ENCODE peak calls at places on chromosomes 4 and X, in six cellular contexts. U is cardiac muscle cell, D is cardiac fibroblast, P is brain microvascular endothelial cell, E is body of pancreas, T is ovary. R is an unnamed sample.

GRCh38 chr4:169064281-169064680 is 54.2 kb upstream of the CBR4 start:
- DNase-seq in D (no peak), E (no peak), T (no peak), P (no peak), U (no peak), R (no peak)

GRCh38 chr4:40182979-40183378 is 13.9 kb upstream of the RHOH start:
- DNase-seq in T (no peak), E (no peak), U (no peak), D (no peak), P (no peak), R (no peak)

GRCh38 chr4:99875073-99875472 is 19.2 kb downstream of the LAMTOR3 start:
- DNase-seq in T (no peak), U (no peak), P (no peak), D (no peak), E (no peak), R (no peak)

GRCh38 chr4:8191136-8191747 is 7.8 kb upstream of the SH3TC1 start:
- DNase-seq in P (peak), E (peak), T (peak), U (no peak), D (peak), R (peak)

GRCh38 chrX:132216806-132217202 is 2.4 kb downstream of the RAP2C start:
- DNase-seq in U (no peak), P (no peak), E (no peak), T (no peak), D (peak), R (peak)

GRCh38 chrX:131762802-131763234 is 218.9 kb downstream of the OR13H1 start:
- DNase-seq in E (peak), P (peak), T (peak), U (no peak), D (no peak), R (peak)

GRCh38 chr4:158500054-158500453 is 21.6 kb upstream of the RXFP1 start:
- DNase-seq in E (no peak), D (no peak), T (no peak), P (no peak), U (no peak), R (no peak)

GRCh38 chr4:40149960-40150385 is 46.9 kb upstream of the RHOH start:
- DNase-seq in T (peak), P (peak), U (peak), D (peak), E (peak), R (peak)

GRCh38 chr4:105620640-105621323 is 68.4 kb downstream of the ARHGEF38 start:
- DNase-seq in P (peak), T (no peak), D (peak), E (peak), U (no peak), R (peak)

GRCh38 chr4:8289151-8289750 is 19.7 kb downstream of the HTRA3 start:
- DNase-seq in D (no peak), T (peak), E (no peak), U (no peak), P (no peak), R (no peak)

GRCh38 chrX:86946569-86946968 is 571.0 kb upstream of the KLHL4 start:
- DNase-seq in E (no peak), D (peak), P (peak), U (peak), T (no peak), R (peak)

GRCh38 chr4:9870165-9870564 is 88.7 kb downstream of the DRD5 start:
- DNase-seq in D (no peak), U (no peak), T (no peak), P (no peak), E (no peak), R (no peak)

GRCh38 chr4:141347738-141348524 is 127.2 kb downstream of the ZNF330 start:
- DNase-seq in T (no peak), U (no peak), D (peak), E (no peak), P (no peak), R (peak)

GRCh38 chrX:54045563-54046228 is 1.4 kb upstream of the PHF8 start:
- DNase-seq in P (no peak), U (no peak), T (no peak), D (no peak), E (no peak), R (peak)

GRCh38 chr4:40455340-40455902 is 120.3 kb downstream of the CHRNA9 start:
- DNase-seq in P (no peak), T (no peak), D (peak), U (no peak), E (peak), R (no peak)

GRCh38 chr4:159382875-159383568 is 280.1 kb downstream of the RAPGEF2 start:
- DNase-seq in P (no peak), U (no peak), E (no peak), T (no peak), D (peak), R (no peak)

GRCh38 chr4:8267077-8267476 is 2.5 kb upstream of the HTRA3 start:
- DNase-seq in P (no peak), T (peak), U (peak), E (peak), D (peak), R (peak)

GRCh38 chr4:186605261-186605865 is 50.0 kb upstream of the MTNR1A start:
- DNase-seq in E (no peak), U (no peak), T (no peak), D (no peak), P (no peak), R (no peak)

GRCh38 chr4:16862688-16863087 is 35.8 kb downstream of the LDB2 start:
- DNase-seq in T (no peak), E (no peak), U (no peak), P (no peak), D (no peak), R (no peak)

GRCh38 chr4:111849726-111850284 is 295.4 kb upstream of the FAM241A start:
- DNase-seq in T (no peak), P (no peak), D (no peak), U (no peak), E (no peak), R (no peak)

GRCh38 chr4:2535386-2536192 is 858 bp upstream of the FAM193A start:
- DNase-seq in T (peak), U (peak), D (peak), P (no peak), E (peak), R (peak)

GRCh38 chrX:78123190-78123589 is 16.3 kb downstream of the TAF9B start:
- DNase-seq in D (no peak), U (no peak), E (no peak), T (no peak), P (peak), R (no peak)

GRCh38 chrX:151970661-151971060 is 3.8 kb downstream of the GABRE start:
- DNase-seq in D (peak), U (no peak), P (peak), T (peak), E (peak), R (no peak)

GRCh38 chr4:528296-528695 is 29.3 kb downstream of the PIGG start:
- DNase-seq in P (no peak), T (no peak), E (no peak), D (no peak), U (no peak), R (no peak)

GRCh38 chr4:15926486-15926885 is 12.1 kb downstream of the FGFBP1 start:
- DNase-seq in P (no peak), E (no peak), T (no peak), D (peak), U (no peak), R (no peak)

GRCh38 chr4:4693258-4693657 is 151.4 kb upstream of the STX18 start:
- DNase-seq in P (no peak), U (no peak), E (no peak), D (peak), T (no peak), R (peak)

GRCh38 chr4:15928883-15929282 is 9.7 kb downstream of the FGFBP1 start:
- DNase-seq in E (no peak), P (no peak), U (no peak), D (no peak), T (no peak), R (no peak)

GRCh38 chr4:150570123-150570522 is 11.8 kb upstream of the MAB21L2 start:
- DNase-seq in U (no peak), D (no peak), P (no peak), T (no peak), E (no peak), R (no peak)

GRCh38 chr4:87066403-87067119 is 131.8 kb downstream of the AFF1 start:
- DNase-seq in E (no peak), T (no peak), P (no peak), U (peak), D (no peak), R (no peak)

GRCh38 chr4:113820164-113820563 is 58.6 kb upstream of the CAMK2D start:
- DNase-seq in E (no peak), U (no peak), P (no peak), T (no peak), D (no peak), R (no peak)

GRCh38 chr4:47830263-47831025 is 7.4 kb downstream of the CORIN start:
- DNase-seq in D (no peak), E (no peak), T (no peak), P (no peak), U (no peak), R (no peak)

GRCh38 chr4:89300060-89300459 is 7.5 kb downstream of the GPRIN3 start:
- DNase-seq in P (no peak), E (no peak), D (no peak), T (no peak), U (no peak), R (no peak)
- H3K4me3 ChIP-seq in P (no peak), E (no peak), D (no peak), T (no peak), U (no peak), R (no peak)

DNA sequence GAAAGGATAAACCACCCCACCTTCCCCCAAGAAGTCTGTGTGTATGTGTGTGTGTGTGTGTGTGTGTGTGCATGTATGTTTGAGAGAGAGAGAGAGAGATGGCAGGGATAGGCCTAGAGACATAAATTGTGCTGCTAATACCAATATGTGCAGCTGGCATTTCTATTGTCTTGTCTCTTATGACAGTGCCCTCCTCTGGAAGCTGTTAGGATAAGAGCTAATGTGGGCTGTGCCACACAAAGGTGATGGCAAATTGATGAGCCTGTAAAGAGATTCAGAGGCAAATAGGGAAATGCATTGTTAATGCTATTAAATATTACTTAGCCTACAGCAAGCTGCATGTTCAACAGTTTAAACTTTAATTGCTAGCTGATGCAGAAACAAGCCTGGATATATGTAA is 332.0 kb downstream of the NKX6-1 start:
- DNase-seq in E (no peak), U (no peak), P (no peak), D (no peak), T (no peak), R (no peak)
- TF ChIP-seq CTCF in E (no peak), U (no peak), P (no peak), D (no peak), T (no peak), R (no peak)

GRCh38 chrX:12792711-12793110 is 1.5 kb downstream of the PRPS2 start:
- DNase-seq in E (no peak), U (no peak), D (no peak), P (no peak), T (no peak), R (no peak)
- H3K4me3 ChIP-seq in E (no peak), U (no peak), D (no peak), P (no peak), T (no peak), R (peak)

GRCh38 chr4:77820836-77821561 is 1.8 kb upstream of the CNOT6L start:
- DNase-seq in P (no peak), U (no peak), E (no peak), D (peak), T (no peak), R (peak)
- TF ChIP-seq CTCF in P (no peak), U (no peak), E (no peak), D (no peak), T (no peak), R (no peak)

GRCh38 chrX:19555683-19556082 is 40.4 kb upstream of the MAP3K15 start:
- DNase-seq in T (no peak), E (no peak), P (no peak), D (no peak), U (no peak), R (no peak)
- H3K4me3 ChIP-seq in T (no peak), E (no peak), P (no peak), D (no peak), U (no peak), R (no peak)

GRCh38 chr4:152705918-152706317 is 26.1 kb upstream of the TMEM154 start:
- DNase-seq in U (no peak), E (no peak), T (no peak), P (no peak), D (no peak), R (no peak)
- TF ChIP-seq CTCF in U (no peak), E (no peak), T (no peak), P (peak), D (no peak), R (no peak)

R was measured in GM12865.